ENCODE peak calls at places on chromosome 7, in eight cellular contexts. B is MM.1S, Y is lower leg skin, Q is psoas muscle, J is MG63, D is H7, V is cardiac muscle cell, E is mucosa of descending colon. G is an unnamed sample.

GRCh38 chr7:92841192-92841591 is 4.8 kb upstream of the CDK6 start:
- DNase-seq in J (no peak), B (no peak), Y (no peak), V (no peak), E (no peak), Q (no peak), D (no peak), G (no peak)

GRCh38 chr7:116524609-116525297 is at the start of gene CAV1:
- DNase-seq in V (peak; percentile 56), Q (peak; percentile 83), Y (peak; percentile 89), J (peak; percentile 95), D (peak; percentile 79), E (peak; percentile 74), B (peak; percentile 92), G (peak; percentile 83)

GRCh38 chr7:12107841-12108249 is 103.2 kb upstream of the TMEM106B start:
- DNase-seq in E (no peak), Y (no peak), B (no peak), J (no peak), V (no peak), Q (no peak), D (no peak), G (no peak)

GRCh38 chr7:121547341-121548092 is 151.4 kb upstream of the FAM3C start:
- DNase-seq in D (peak; percentile 24), B (peak; percentile 85), E (no peak), J (no peak), Y (no peak), Q (no peak), V (peak; percentile 72), G (no peak)

GRCh38 chr7:39042706-39043105 is 65.0 kb downstream of the POU6F2 start:
- DNase-seq in Q (no peak), Y (no peak), J (no peak), E (no peak), B (no peak), V (no peak), D (no peak), G (no peak)

GRCh38 chr7:77482015-77482414 is 55.1 kb upstream of the PTPN12 start:
- DNase-seq in Y (peak; percentile 47), B (no peak), Q (no peak), E (peak; percentile 33), D (no peak), V (no peak), J (no peak), G (no peak)

GRCh38 chr7:132541656-132542055 is 34.6 kb downstream of the PLXNA4 start:
- DNase-seq in V (no peak), D (peak; percentile 60), J (no peak), Y (no peak), Q (no peak), E (no peak), B (no peak), G (no peak)

GRCh38 chr7:130996841-130997231 is 262.8 kb upstream of the KLF14 start:
- DNase-seq in V (no peak), Y (no peak), D (no peak), B (no peak), E (peak; percentile 79), J (peak; percentile 43), Q (no peak), G (no peak)

DNA sequence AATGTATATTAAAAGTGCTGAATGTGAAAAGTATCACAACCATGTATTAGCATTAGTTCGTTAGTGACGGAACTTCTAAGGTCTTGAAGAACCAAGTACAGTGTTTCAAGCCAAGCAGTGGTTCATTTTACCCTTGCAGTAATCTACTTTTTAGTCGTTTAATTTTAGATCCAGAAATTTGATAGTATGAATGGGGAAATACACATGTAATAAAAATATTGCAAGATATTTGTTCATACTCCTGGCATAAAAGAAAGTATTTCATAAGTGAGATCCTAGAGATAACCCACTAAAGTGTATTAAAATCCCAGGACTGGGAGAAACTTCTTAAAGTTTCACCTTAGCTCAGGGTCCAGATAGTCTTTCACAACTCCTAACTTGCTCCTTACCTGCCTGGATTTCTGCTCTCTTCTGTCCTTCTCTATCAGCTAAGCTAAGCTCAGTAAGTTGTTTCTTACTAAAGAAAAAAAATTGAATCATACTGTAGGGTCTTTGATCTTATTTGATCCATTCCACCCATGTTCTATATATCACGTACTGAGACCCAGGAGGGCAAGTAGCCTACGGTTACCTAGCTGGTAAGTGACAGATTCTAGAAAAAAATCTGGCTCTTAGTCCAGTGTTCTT is 1.5 kb downstream of the BCAP29 start:
- DNase-seq in Y (no peak), B (no peak), D (no peak), J (no peak), Q (no peak), V (no peak), E (no peak), G (no peak)
- H3K4me3 ChIP-seq in Y (no peak overlapping the region), B (no peak overlapping the region), D (no peak overlapping the region), J (peak overlapping the region; percentile 69), Q (peak overlapping the region; percentile 66), V (peak overlapping the region; percentile 67), E (no peak overlapping the region), G (no peak overlapping the region)

DNA sequence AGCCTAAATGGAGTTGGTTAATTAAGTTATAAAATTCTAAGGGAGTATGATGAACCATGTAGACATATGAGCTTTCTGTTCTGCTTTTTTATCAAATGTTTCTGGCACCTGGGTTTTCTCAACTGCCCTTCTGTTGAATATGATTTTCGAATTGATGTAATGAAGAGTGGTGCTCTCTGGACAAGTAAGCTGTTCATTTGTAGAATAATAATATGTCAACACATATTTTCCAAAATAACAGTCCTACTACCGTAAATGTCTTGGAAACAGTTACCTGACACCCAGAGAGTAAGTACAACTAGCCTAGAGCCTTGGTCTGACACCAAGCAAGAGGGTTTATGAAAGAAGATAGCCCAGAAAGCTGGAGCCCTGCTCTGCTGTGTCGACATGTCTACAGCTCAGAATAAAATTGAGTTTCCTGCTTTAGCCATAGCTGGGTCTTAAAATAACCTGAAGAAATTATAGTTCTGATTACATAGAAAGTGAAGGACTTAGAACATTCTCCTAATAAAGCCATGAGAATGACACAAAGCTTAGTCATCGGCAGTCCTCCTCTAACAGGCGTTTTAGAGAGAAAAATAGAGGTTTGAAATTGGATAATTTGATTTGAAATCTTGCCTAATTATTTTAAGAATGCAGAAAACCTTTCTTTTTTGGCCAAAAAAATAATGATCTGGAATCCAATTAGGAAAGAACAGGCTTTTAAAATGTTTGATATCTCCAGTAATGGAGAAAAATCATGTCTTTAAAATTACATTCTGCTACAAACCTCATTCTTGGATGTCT is 25.1 kb downstream of the HDAC9 start:
- DNase-seq in Q (no peak), D (no peak), E (no peak), V (no peak), B (peak; percentile 69), J (no peak), Y (no peak), G (no peak)
- H3K4me3 ChIP-seq in Q (peak overlapping the region; percentile 27), D (no peak overlapping the region), E (no peak overlapping the region), V (no peak overlapping the region), B (peak overlapping the region; percentile 51), J (no peak overlapping the region), Y (no peak overlapping the region), G (no peak overlapping the region)

GRCh38 chr7:98213296-98213873 is 2.1 kb downstream of the BHLHA15 start:
- DNase-seq in Q (no peak), J (no peak), B (no peak), Y (no peak), D (peak; percentile 55), E (no peak), V (no peak), G (no peak)
- H3K4me3 ChIP-seq in Q (no peak overlapping the region), J (no peak overlapping the region), B (no peak overlapping the region), Y (no peak overlapping the region), D (no peak overlapping the region), E (no peak overlapping the region), V (no peak overlapping the region), G (no peak overlapping the region)

DNA sequence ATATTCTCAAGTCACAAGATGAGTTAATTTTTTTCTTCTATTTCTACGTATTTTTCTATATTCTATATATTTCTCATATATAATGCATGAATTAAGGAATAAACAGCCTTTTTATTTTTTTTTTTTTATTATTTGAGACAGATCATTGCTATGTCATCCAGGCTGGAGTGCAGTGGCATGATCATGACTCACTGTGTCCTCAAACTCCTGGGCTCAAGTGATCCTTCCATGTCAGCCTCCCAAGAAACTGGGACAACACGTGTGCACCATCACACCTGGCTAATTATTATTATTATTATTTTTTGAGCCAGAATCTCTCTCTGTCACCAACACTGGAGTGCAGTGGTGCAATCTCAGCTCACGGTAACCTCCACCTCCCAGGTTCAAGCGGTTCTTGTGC is 1.5 kb downstream of the CLDN12 start:
- DNase-seq in J (no peak), Q (no peak), D (no peak), Y (no peak), E (no peak), B (no peak), V (no peak), G (no peak)
- H3K4me3 ChIP-seq in J (no peak overlapping the region), Q (peak overlapping the region; percentile 80), D (no peak overlapping the region), Y (no peak overlapping the region), E (no peak overlapping the region), B (no peak overlapping the region), V (no peak overlapping the region), G (no peak overlapping the region)

DNA sequence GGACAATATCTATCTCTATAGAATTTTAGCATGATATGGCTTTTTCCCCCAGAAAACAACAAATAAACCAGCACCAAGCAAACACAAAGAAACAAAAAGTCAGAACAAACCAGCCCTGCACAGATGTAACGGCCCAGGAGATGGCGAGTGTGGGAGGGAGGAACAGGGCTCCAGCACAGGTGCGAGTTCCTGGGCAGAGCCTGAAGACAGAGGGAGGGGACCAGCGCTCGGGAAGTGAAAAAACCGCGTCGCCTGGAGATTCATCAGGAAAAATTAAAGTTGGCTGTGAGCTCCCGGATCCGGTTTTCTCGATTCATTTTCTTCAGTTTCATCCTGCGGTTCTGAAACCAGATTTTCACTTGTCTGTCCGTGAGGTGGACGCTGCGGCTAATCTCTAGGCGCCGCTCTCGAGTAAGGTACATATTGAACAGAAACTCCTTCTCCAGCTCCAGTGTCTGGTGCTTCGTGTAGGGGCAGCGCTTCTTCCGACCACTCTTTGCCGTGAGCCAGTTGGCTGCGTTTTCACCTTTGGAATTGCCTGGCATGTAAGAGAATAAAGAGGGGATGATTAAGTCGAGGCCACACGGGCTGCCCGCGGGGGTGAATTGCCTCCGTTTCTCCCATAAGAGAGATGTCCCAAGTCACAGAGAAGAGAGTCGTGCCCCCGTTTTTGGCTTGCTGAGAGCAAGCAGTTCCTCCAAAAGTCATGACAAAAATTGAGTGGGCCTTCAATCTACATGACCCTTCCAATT is 2.3 kb downstream of the HOXA10 start:
- DNase-seq in V (no peak), D (no peak), Y (no peak), E (peak; percentile 56), B (no peak), J (peak; percentile 39), Q (no peak), G (no peak)
- H3K4me3 ChIP-seq in V (no peak overlapping the region), D (no peak overlapping the region), Y (peak overlapping the region; percentile 64), E (no peak overlapping the region), B (peak overlapping the region; percentile 59), J (peak overlapping the region; percentile 62), Q (peak overlapping the region; percentile 79), G (no peak overlapping the region)

G was measured in testis.